ENCODE peak calls at places on chromosome 14, in six cellular contexts. R is HT1080, E is IMR-90, U is EL, H is fibroblast of the aortic adventitia, K is skeletal muscle cell. B is an unnamed sample.
A peak's percentile ranks its signal among the peaks of the same experiment; 100 is the strongest.

GRCh38 chr14:68403191-68403781 is 389.6 kb downstream of the ZFP36L1 start:
- DNase-seq in R (no peak), E (no peak), U (peak; percentile 61), H (peak; percentile 47), K (no peak), B (no peak)

GRCh38 chr14:92665699-92666110 is 82.7 kb downstream of the LGMN start:
- DNase-seq in R (no peak), E (no peak), U (no peak), H (no peak), K (no peak), B (no peak)

GRCh38 chr14:76546426-76547221 is 170.7 kb downstream of the ESRRB start:
- DNase-seq in R (peak; percentile 25), E (no peak), U (peak; percentile 46), H (peak; percentile 2), K (no peak), B (no peak)

GRCh38 chr14:105486974-105487448 is 325 bp downstream of the CRIP1 start:
- DNase-seq in R (no peak), E (no peak), U (no peak), H (no peak), K (no peak), B (no peak)

GRCh38 chr14:94696518-94696917 is 73.4 kb downstream of the GSC start:
- DNase-seq in R (no peak), E (no peak), U (no peak), H (no peak), K (no peak), B (no peak)

GRCh38 chr14:87908591-87908990 is 84.4 kb downstream of the GALC start:
- DNase-seq in R (no peak), E (no peak), U (no peak), H (no peak), K (no peak), B (no peak)

GRCh38 chr14:20684662-20685456 is 499 bp downstream of the RNASE4 start:
- DNase-seq in R (no peak), E (peak; percentile 43), U (peak; percentile 64), H (peak; percentile 69), K (no peak), B (no peak)

GRCh38 chr14:23950411-23951135 is 3.0 kb upstream of the DHRS4 start:
- DNase-seq in R (no peak), E (no peak), U (no peak), H (no peak), K (no peak), B (no peak)

GRCh38 chr14:104665663-104666522 is 23.5 kb upstream of the INF2 start:
- DNase-seq in R (peak; percentile 45), E (no peak), U (no peak), H (no peak), K (no peak), B (no peak)